ENCODE peak calls at places on chromosome 12, in four cellular contexts. F, T, B and O are unnamed samples.

GRCh38 chr12:121061831-121062230 is 22.8 kb upstream of the OASL start:
- DNase-seq in T (no peak), B (no peak), F (no peak), O (no peak)

GRCh38 chr12:100995771-100996170 is 201.2 kb downstream of the ANO4 start:
- DNase-seq in F (no peak), T (no peak), B (no peak), O (no peak)

GRCh38 chr12:25433581-25434325 is 119.3 kb downstream of the LMNTD1 start:
- DNase-seq in T (no peak), B (no peak), F (no peak), O (no peak)

GRCh38 chr12:53928054-53928879 is 10.4 kb upstream of the HOXC13 start:
- DNase-seq in B (peak; percentile 41), F (no peak), T (no peak), O (no peak)

GRCh38 chr12:117967512-117967911 is 1.3 kb downstream of the KSR2 start:
- DNase-seq in B (no peak), T (no peak), F (no peak), O (no peak)

GRCh38 chr12:49741882-49742620 is 694 bp downstream of the TMBIM6 start:
- DNase-seq in F (peak; percentile 88), B (peak; percentile 88), T (peak; percentile 74), O (peak; percentile 95)

GRCh38 chr12:50979369-50980052 is 27.2 kb downstream of the HIGD1C start:
- DNase-seq in B (no peak), F (no peak), T (peak; percentile 20), O (no peak)

GRCh38 chr12:57342207-57342691 is 88.6 kb downstream of the R3HDM2 start:
- DNase-seq in F (no peak), T (no peak), B (peak; percentile 63), O (peak; percentile 30)

GRCh38 chr12:86727151-86727550 is 471.0 kb upstream of the MGAT4C start:
- DNase-seq in B (no peak), F (no peak), T (no peak), O (no peak)

GRCh38 chr12:124028560-124028935 is 55.5 kb downstream of the ZNF664 start:
- DNase-seq in T (no peak), B (no peak), F (no peak), O (no peak)

GRCh38 chr12:109544955-109545531 is 28.3 kb downstream of the MMAB start:
- DNase-seq in B (no peak), T (no peak), F (no peak), O (no peak)

GRCh38 chr12:90909069-90909676 is 45.8 kb downstream of the CCER1 start:
- DNase-seq in F (no peak), T (no peak), B (no peak), O (no peak)

GRCh38 chr12:32583535-32583934 is 95.6 kb upstream of the DNM1L start:
- DNase-seq in F (no peak), T (no peak), B (no peak), O (no peak)

GRCh38 chr12:54164402-54165145 is 24.2 kb downstream of the SMUG1 start:
- DNase-seq in F (no peak), B (peak; percentile 69), T (no peak), O (no peak)

GRCh38 chr12:130422676-130423075 is 85.0 kb downstream of the PIWIL1 start:
- DNase-seq in F (no peak), T (no peak), B (peak; percentile 32), O (no peak)

GRCh38 chr12:49230176-49230575 is 34.7 kb upstream of the TUBA1C start:
- DNase-seq in T (no peak), F (no peak), B (no peak), O (no peak)

GRCh38 chr12:67434653-67435375 is 165.7 kb downstream of the CAND1 start:
- DNase-seq in T (no peak), F (no peak), B (no peak), O (no peak)

GRCh38 chr12:124452576-124453391 is 114.6 kb downstream of the NCOR2 start:
- DNase-seq in B (no peak), T (no peak), F (no peak), O (no peak)

GRCh38 chr12:131066886-131067490 is 113.3 kb downstream of the ADGRD1 start:
- DNase-seq in T (no peak), B (peak; percentile 45), F (no peak), O (peak; percentile 47)

GRCh38 chr12:47835831-47836155 is 16.1 kb upstream of the HDAC7 start:
- DNase-seq in T (no peak), B (no peak), F (no peak), O (no peak)

GRCh38 chr12:76240281-76240680 is 107.9 kb downstream of the BBS10 start:
- DNase-seq in F (no peak), T (no peak), B (no peak), O (no peak)

GRCh38 chr12:47991106-47991550 is 13.1 kb downstream of the COL2A1 start:
- DNase-seq in F (no peak), B (no peak), T (no peak), O (no peak)

GRCh38 chr12:81005635-81006034 is 67.9 kb upstream of the LIN7A start:
- DNase-seq in B (no peak), F (no peak), T (no peak), O (no peak)

GRCh38 chr12:1305063-1305434 is 289.3 kb downstream of the FBXL14 start:
- DNase-seq in B (no peak), T (no peak), F (no peak), O (no peak)